ENCODE peak calls at places on chromosome 5, in five cellular contexts. N, P, W, Y and U are unnamed samples. For H3K9me3, the result is how much of the 10 kb centered on the place peaks cover.

GRCh38 chr5:168851902-168852321 is 272.7 kb upstream of the PANK3 start:
- DNase-seq in N (no peak), Y (no peak), P (no peak), W (no peak), U (no peak)

GRCh38 chr5:43042176-43042625 is 2.1 kb upstream of the ANXA2R start:
- DNase-seq in Y (peak), P (no peak), W (peak), N (peak), U (peak)

GRCh38 chr5:51829226-51829625 is 446.0 kb downstream of the ISL1 start:
- DNase-seq in Y (no peak), P (no peak), N (no peak), W (no peak), U (no peak)

GRCh38 chr5:114055810-114056476 is 305.9 kb upstream of the KCNN2 start:
- DNase-seq in W (peak), P (no peak), N (no peak), Y (no peak), U (no peak)

GRCh38 chr5:104793452-104794120 is 1231.0 kb upstream of the NUDT12 start:
- DNase-seq in N (no peak), W (no peak), P (peak), Y (no peak), U (peak)

GRCh38 chr5:170755679-170756456 is 27.7 kb upstream of the GABRP start:
- DNase-seq in Y (no peak), N (no peak), W (peak), P (no peak), U (peak)

GRCh38 chr5:91024160-91024559 is 359.0 kb downstream of the ARRDC3 start:
- DNase-seq in W (no peak), Y (no peak), N (no peak), P (no peak), U (no peak)

GRCh38 chr5:112329429-112330090 is 89.5 kb downstream of the EPB41L4A start:
- DNase-seq in P (no peak), N (no peak), W (no peak), Y (no peak), U (no peak)

GRCh38 chr5:76737131-76737556 is 21.2 kb downstream of the F2R start:
- DNase-seq in P (no peak), Y (no peak), W (no peak), N (no peak), U (no peak)

GRCh38 chr5:11046160-11046559 is 285.1 kb upstream of the DAP start:
- DNase-seq in W (no peak), N (no peak), Y (no peak), P (no peak), U (no peak)

GRCh38 chr5:115549154-115549553 is 4.6 kb upstream of the FEM1C start:
- DNase-seq in P (no peak), N (no peak), W (no peak), Y (no peak), U (no peak)

GRCh38 chr5:77210091-77211012 is at the start of gene PDE8B:
- DNase-seq in P (no peak), N (no peak), Y (no peak), W (peak), U (no peak)

GRCh38 chr5:96113170-96113939 is 151.7 kb upstream of the ELL2 start:
- DNase-seq in P (no peak), N (no peak), Y (no peak), W (peak), U (no peak)

DNA sequence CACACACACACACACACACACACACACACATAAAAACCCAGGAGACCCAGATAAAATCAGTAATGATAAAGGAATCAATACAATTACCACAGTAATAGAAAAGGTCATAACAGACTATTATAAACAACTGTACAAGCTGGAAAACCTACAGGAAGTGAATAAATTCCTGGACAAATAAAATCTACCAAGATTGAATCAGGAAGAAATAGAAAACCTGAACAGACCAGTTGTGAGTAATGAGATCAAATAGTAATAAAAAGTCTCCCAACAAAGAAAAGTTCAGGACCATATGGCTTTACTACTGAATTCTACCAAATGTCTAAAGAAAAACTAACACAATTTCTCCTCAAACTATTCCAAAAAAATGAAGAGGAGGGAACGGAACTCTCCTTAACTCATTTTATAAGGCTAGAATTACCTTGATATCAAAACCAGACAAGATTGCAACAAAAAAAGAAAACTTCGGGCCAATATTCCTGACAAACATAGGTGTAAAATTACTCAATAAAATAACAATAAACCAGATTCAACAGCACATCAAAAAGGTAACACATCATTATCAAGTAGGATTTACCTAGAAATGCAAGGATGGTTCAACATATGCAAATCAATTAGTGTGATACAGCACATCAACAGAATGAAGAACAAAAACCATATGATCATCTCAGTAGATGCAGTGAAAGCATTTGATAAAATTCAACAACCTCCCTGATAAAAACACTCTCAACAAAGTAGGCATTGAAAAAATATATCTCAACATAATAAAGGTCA is 325.2 kb upstream of the POU5F2 start:
- DNase-seq in P (no peak), Y (no peak), N (no peak), W (no peak), U (no peak)
- H3K9me3 ChIP-seq in P (under half), Y (under half), N (under half), W (under half), U (under half)

GRCh38 chr5:179121667-179122111 is 61.5 kb downstream of the ZNF354C start:
- DNase-seq in P (no peak), N (peak), W (no peak), Y (no peak), U (no peak)
- H3K9me3 ChIP-seq in P (under half), N (under half), W (under half), Y (under half), U (under half)

DNA sequence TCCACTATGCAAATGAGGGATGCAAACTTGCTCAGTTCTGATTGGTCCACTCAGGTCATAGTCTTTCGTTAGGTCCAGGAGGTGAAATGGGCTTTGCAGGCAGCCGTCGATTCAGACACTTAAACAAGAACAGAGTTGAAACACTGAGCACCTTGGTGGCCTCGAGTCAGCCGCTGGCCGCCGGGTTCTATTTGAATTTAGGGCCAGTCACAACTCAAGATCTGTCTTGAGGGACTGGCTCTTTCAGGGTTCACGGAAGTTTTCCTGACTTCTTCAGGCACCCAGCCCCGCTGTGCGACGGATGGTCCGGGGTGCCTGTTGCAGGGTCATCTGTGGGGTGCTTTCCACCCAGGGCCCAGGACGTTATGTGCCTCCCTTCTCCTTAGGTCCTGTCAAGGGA is 412.8 kb upstream of the IRX4 start:
- DNase-seq in Y (no peak), W (no peak), P (no peak), N (no peak), U (no peak)
- H3K9me3 ChIP-seq in Y (under half), W (under half), P (under half), N (under half), U (under half)

GRCh38 chr5:18653216-18653752 is 1019.0 kb downstream of the TAF11L14 start:
- DNase-seq in Y (no peak), P (no peak), W (peak), N (no peak), U (no peak)
- H3K9me3 ChIP-seq in Y (under half), P (under half), W (under half), N (under half), U (under half)